ENCODE peak calls at places on chromosomes 13 and 19, in nine cellular contexts. M is ascending aorta; D is CD8-positive, alpha-beta memory T cell; T is mesendoderm; J is heart left ventricle; P is left lung; N is colonic mucosa; U is HAP-1; W is tibial artery. I is an unnamed sample.

GRCh38 chr13:41827507-41828213 is 133.2 kb downstream of the VWA8 start:
- DNase-seq in M (no peak), D (no peak), T (no peak), J (no peak), P (no peak), N (no peak), U (peak; percentile 8), W (peak; percentile 66), I (no peak)

GRCh38 chr13:30792257-30793000 is 57.1 kb downstream of the ALOX5AP start:
- DNase-seq in M (peak; percentile 19), D (no peak), T (peak; percentile 52), J (peak; percentile 86), P (peak; percentile 83), N (peak; percentile 47), U (no peak), W (peak; percentile 87), I (peak; percentile 56)

GRCh38 chr13:51397262-51397933 is 55.4 kb downstream of the INTS6 start:
- DNase-seq in M (no peak), D (no peak), T (peak; percentile 63), J (no peak), P (no peak), N (no peak), U (no peak), W (peak; percentile 72), I (no peak)

GRCh38 chr13:110332750-110333149 is 25.7 kb downstream of the COL4A2 start:
- DNase-seq in M (no peak), D (no peak), T (no peak), J (no peak), P (no peak), N (no peak), U (no peak), W (peak; percentile 52), I (no peak)

GRCh38 chr13:88074794-88075509 is 403.8 kb downstream of the SLITRK5 start:
- DNase-seq in M (no peak), D (no peak), T (no peak), J (no peak), P (no peak), N (no peak), U (no peak), W (no peak), I (no peak)

GRCh38 chr13:74115138-74115537 is 19.1 kb downstream of the KLF12 start:
- DNase-seq in M (no peak), D (no peak), T (no peak), J (no peak), P (no peak), N (no peak), U (no peak), W (no peak), I (no peak)

GRCh38 chr13:38582133-38582532 is 104.7 kb upstream of the FREM2 start:
- DNase-seq in M (no peak), D (no peak), T (peak; percentile 59), J (no peak), P (no peak), N (peak; percentile 21), U (peak; percentile 82), W (no peak), I (no peak)

GRCh38 chr13:98143157-98143553 is 261 bp downstream of the FARP1 start:
- DNase-seq in M (no peak), D (no peak), T (no peak), J (peak; percentile 67), P (no peak), N (no peak), U (no peak), W (peak; percentile 69), I (no peak)

GRCh38 chr13:40130871-40131636 is 475.6 kb downstream of the COG6 start:
- DNase-seq in M (no peak), D (no peak), T (peak; percentile 54), J (no peak), P (no peak), N (no peak), U (no peak), W (no peak), I (no peak)

GRCh38 chr19:3479819-3480215 is 508 bp downstream of the SMIM24 start:
- DNase-seq in M (no peak), D (peak; percentile 46), T (peak; percentile 66), J (no peak), P (no peak), N (peak; percentile 55), U (no peak), W (no peak), I (no peak)

GRCh38 chr19:10604460-10604980 is 17.4 kb upstream of the AP1M2 start:
- DNase-seq in M (no peak), D (no peak), T (peak; percentile 69), J (no peak), P (peak; percentile 38), N (no peak), U (no peak), W (no peak), I (no peak)

GRCh38 chr13:49093376-49093775 is 117.7 kb downstream of the FNDC3A start:
- DNase-seq in M (no peak), D (no peak), T (no peak), J (no peak), P (no peak), N (no peak), U (no peak), W (no peak), I (no peak)

DNA sequence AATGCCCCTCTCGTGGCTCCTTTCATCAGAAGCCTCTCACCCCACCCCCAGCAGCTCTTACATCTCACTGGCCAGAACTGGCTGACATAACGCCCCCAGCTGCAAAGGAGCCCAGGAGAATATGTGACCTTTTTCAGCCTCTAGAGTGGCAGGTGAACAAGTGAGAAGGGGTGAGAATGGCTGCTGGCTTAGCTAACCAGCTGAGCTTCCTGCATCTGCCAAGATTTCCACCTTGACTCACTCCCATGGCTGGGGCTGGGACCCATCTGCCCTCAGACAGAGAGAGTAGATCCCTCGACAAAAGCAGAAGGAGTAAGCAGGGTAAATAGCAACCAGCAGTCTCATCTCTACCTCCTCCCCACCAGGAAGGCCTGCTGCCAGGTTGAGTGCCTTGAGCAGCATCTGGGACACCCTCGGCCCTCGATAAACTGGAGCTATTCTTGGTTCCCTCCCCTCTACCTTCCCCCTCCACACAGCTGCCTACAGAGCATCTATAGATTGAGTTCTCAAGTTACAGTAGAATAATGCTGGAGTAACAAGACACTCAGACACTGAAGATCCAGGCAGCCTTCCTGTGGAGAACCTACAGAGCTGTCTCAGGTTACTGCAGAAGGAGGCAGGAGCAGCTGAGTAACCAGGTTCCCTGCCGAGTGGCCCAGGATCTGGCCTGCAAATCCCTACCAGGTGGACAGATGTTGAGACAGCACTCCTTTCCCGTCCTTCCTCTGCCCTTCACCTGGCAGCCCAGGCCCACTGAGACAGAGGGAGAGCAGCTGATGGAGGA is 15.5 kb downstream of the KASH5 start:
- DNase-seq in M (no peak), D (no peak), T (peak; percentile 98), J (no peak), P (no peak), N (no peak), U (no peak), W (no peak), I (no peak)
- H3K4me1 ChIP-seq in M (no peaks in the 10 kb centered on the region), D (peaks cover 11% of the 10 kb centered on the region), T (peaks cover 9% of the 10 kb centered on the region), J (no peaks in the 10 kb centered on the region), P (no peaks in the 10 kb centered on the region), N (no peaks in the 10 kb centered on the region), U (no peaks in the 10 kb centered on the region), W (no peaks in the 10 kb centered on the region), I (peaks cover under 1% of the 10 kb centered on the region)

DNA sequence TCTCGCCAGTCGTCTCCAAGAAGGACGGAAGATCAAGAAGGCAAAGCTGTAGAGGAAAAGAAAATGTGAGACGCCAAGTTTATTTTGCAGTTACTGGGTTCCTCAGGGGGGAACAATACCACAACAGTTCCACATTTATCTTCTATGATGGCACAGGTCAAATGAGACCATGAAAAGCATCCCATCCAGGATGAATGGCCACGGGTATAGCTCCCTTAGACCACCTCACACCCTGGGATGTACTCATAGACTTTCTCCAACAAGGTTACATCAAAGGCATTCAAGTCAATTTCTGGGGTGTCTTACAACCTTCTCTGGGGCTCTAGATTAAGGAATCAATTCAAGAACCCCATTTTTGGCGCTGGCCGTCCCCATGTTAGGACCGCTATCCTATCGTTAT is 4.5 kb downstream of the PEG3 start:
- DNase-seq in M (no peak), D (no peak), T (no peak), J (no peak), P (no peak), N (no peak), U (no peak), W (no peak), I (no peak)
- H3K4me1 ChIP-seq in M (no peaks in the 10 kb centered on the region), D (no peaks in the 10 kb centered on the region), T (no peaks in the 10 kb centered on the region), J (no peaks in the 10 kb centered on the region), P (no peaks in the 10 kb centered on the region), N (no peaks in the 10 kb centered on the region), U (no peaks in the 10 kb centered on the region), W (peaks cover 3% of the 10 kb centered on the region), I (no peaks in the 10 kb centered on the region)

DNA sequence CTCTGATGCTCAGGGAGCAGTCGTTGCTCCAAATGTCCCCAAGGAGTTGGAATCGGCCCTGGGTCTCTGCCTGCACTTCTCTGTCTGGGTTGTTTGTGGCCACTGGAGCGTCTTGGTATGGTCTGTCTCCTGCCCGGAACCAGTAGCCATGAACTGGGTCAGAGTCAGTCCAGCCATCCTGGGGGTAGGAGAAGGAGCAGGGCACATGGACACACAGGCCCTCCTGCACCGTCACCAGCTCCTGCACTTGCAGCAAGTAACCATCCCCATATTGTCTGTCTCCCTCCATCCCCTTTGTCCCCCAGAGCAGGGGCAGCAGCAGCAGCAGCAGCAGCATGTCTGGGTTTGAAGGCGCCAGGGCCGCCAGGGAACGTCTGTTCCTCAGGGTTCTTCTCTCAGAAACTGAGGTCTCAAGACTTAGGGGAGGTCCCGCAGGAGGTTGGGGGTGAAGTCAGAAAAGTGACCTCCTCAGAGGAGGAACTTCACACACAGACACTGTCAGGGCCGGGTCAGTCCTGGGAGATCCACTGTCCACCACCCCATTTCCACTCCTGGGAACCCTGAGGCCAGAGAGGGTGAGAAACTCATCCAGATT is at the start of gene SIGLEC8:
- DNase-seq in M (no peak), D (no peak), T (no peak), J (no peak), P (no peak), N (no peak), U (no peak), W (no peak), I (no peak)
- H3K4me1 ChIP-seq in M (no peaks in the 10 kb centered on the region), D (no peaks in the 10 kb centered on the region), T (no peaks in the 10 kb centered on the region), J (no peaks in the 10 kb centered on the region), P (peaks cover 27% of the 10 kb centered on the region), N (no peaks in the 10 kb centered on the region), U (no peaks in the 10 kb centered on the region), W (no peaks in the 10 kb centered on the region), I (no peaks in the 10 kb centered on the region)

GRCh38 chr19:42168206-42168605 is 36.0 kb upstream of the POU2F2 start:
- DNase-seq in M (no peak), D (no peak), T (no peak), J (no peak), P (no peak), N (no peak), U (no peak), W (no peak), I (no peak)

GRCh38 chr19:42172261-42172660 is 40.0 kb upstream of the POU2F2 start:
- DNase-seq in M (no peak), D (no peak), T (no peak), J (no peak), P (no peak), N (no peak), U (no peak), W (no peak), I (no peak)

GRCh38 chr19:42169486-42169885 is 37.2 kb upstream of the POU2F2 start:
- DNase-seq in M (no peak), D (no peak), T (no peak), J (no peak), P (no peak), N (no peak), U (no peak), W (no peak), I (no peak)

GRCh38 chr19:42170715-42171114 is 38.5 kb upstream of the POU2F2 start:
- DNase-seq in M (no peak), D (no peak), T (no peak), J (no peak), P (no peak), N (no peak), U (no peak), W (no peak), I (no peak)

GRCh38 chr19:42170052-42170451 is 37.8 kb upstream of the POU2F2 start:
- DNase-seq in M (no peak), D (no peak), T (no peak), J (no peak), P (no peak), N (no peak), U (no peak), W (no peak), I (no peak)
- H3K4me1 ChIP-seq in M (no peaks in the 10 kb centered on the region), D (no peaks in the 10 kb centered on the region), T (no peaks in the 10 kb centered on the region), J (no peaks in the 10 kb centered on the region), P (no peaks in the 10 kb centered on the region), N (no peaks in the 10 kb centered on the region), U (no peaks in the 10 kb centered on the region), W (no peaks in the 10 kb centered on the region), I (no peaks in the 10 kb centered on the region)